ENCODE peak calls at places on chromosomes 12 and 14, in five cellular contexts. One of them, this sample, is unnamed.

GRCh38 chr12:112185093-112185923 is 59.9 kb downstream of the TRAFD1 start:
- DNase-seq in heart left ventricle: no peak
- DNase-seq in fibroblast of the aortic adventitia: no peak
- DNase-seq in mucosa of descending colon: no peak
- DNase-seq in choroid plexus epithelial cell: no peak
- DNase-seq in this sample: no peak

GRCh38 chr12:41966916-41967315 is 177.8 kb downstream of the GXYLT1 start:
- DNase-seq in heart left ventricle: no peak
- DNase-seq in fibroblast of the aortic adventitia: no peak
- DNase-seq in mucosa of descending colon: no peak
- DNase-seq in choroid plexus epithelial cell: no peak
- DNase-seq in this sample: no peak

GRCh38 chr12:92063641-92064040 is 82.0 kb downstream of the BTG1 start:
- DNase-seq in heart left ventricle: no peak
- DNase-seq in fibroblast of the aortic adventitia: no peak
- DNase-seq in mucosa of descending colon: no peak
- DNase-seq in choroid plexus epithelial cell: peak; percentile 61
- DNase-seq in this sample: peak; percentile 48

GRCh38 chr12:25242981-25243764 is 7.6 kb downstream of the KRAS start:
- DNase-seq in heart left ventricle: no peak
- DNase-seq in fibroblast of the aortic adventitia: peak; percentile 59
- DNase-seq in mucosa of descending colon: no peak
- DNase-seq in choroid plexus epithelial cell: no peak
- DNase-seq in this sample: no peak

GRCh38 chr12:132603240-132604107 is 6.9 kb downstream of the LRCOL1 start:
- DNase-seq in heart left ventricle: peak; percentile 4
- DNase-seq in fibroblast of the aortic adventitia: no peak
- DNase-seq in mucosa of descending colon: peak; percentile 39
- DNase-seq in choroid plexus epithelial cell: no peak
- DNase-seq in this sample: no peak

GRCh38 chr12:107415834-107416233 is 269.8 kb upstream of the PWP1 start:
- DNase-seq in heart left ventricle: no peak
- DNase-seq in fibroblast of the aortic adventitia: no peak
- DNase-seq in mucosa of descending colon: no peak
- DNase-seq in choroid plexus epithelial cell: no peak
- DNase-seq in this sample: peak; percentile 58

GRCh38 chr12:15001733-15002471 is 29.1 kb downstream of the PDE6H start:
- DNase-seq in heart left ventricle: peak; percentile 23
- DNase-seq in fibroblast of the aortic adventitia: peak; percentile 44
- DNase-seq in mucosa of descending colon: peak; percentile 58
- DNase-seq in choroid plexus epithelial cell: peak; percentile 50
- DNase-seq in this sample: peak; percentile 9

GRCh38 chr12:124841558-124841945 is 22.1 kb downstream of the SCARB1 start:
- DNase-seq in heart left ventricle: no peak
- DNase-seq in fibroblast of the aortic adventitia: no peak
- DNase-seq in mucosa of descending colon: no peak
- DNase-seq in choroid plexus epithelial cell: no peak
- DNase-seq in this sample: no peak

GRCh38 chr14:72780771-72781170 is 113.1 kb downstream of the DPF3 start:
- DNase-seq in heart left ventricle: no peak
- DNase-seq in fibroblast of the aortic adventitia: peak; percentile 88
- DNase-seq in mucosa of descending colon: no peak
- DNase-seq in choroid plexus epithelial cell: peak; percentile 80
- DNase-seq in this sample: peak; percentile 93

GRCh38 chr12:39426636-39427245 is 16.2 kb downstream of the KIF21A start:
- DNase-seq in heart left ventricle: no peak
- DNase-seq in fibroblast of the aortic adventitia: peak; percentile 30
- DNase-seq in mucosa of descending colon: no peak
- DNase-seq in choroid plexus epithelial cell: no peak
- DNase-seq in this sample: peak; percentile 11

GRCh38 chr12:28088566-28089277 is 101.5 kb upstream of the CCDC91 start:
- DNase-seq in heart left ventricle: no peak
- DNase-seq in fibroblast of the aortic adventitia: peak; percentile 27
- DNase-seq in mucosa of descending colon: no peak
- DNase-seq in choroid plexus epithelial cell: no peak
- DNase-seq in this sample: peak; percentile 43

GRCh38 chr12:131443019-131444000 is 267.6 kb upstream of the SFSWAP start:
- DNase-seq in heart left ventricle: no peak
- DNase-seq in fibroblast of the aortic adventitia: no peak
- DNase-seq in mucosa of descending colon: no peak
- DNase-seq in choroid plexus epithelial cell: no peak
- DNase-seq in this sample: no peak

GRCh38 chr12:27975222-27976136 is 2.9 kb upstream of the PTHLH start:
- DNase-seq in heart left ventricle: peak; percentile 17
- DNase-seq in fibroblast of the aortic adventitia: peak; percentile 72
- DNase-seq in mucosa of descending colon: peak; percentile 46
- DNase-seq in choroid plexus epithelial cell: peak; percentile 72
- DNase-seq in this sample: peak; percentile 54

GRCh38 chr12:46382425-46382973 is 9.9 kb upstream of the SLC38A2 start:
- DNase-seq in heart left ventricle: no peak
- DNase-seq in fibroblast of the aortic adventitia: no peak
- DNase-seq in mucosa of descending colon: peak; percentile 51
- DNase-seq in choroid plexus epithelial cell: no peak
- DNase-seq in this sample: no peak

GRCh38 chr14:68230941-68231717 is 411.6 kb downstream of the RAD51B start:
- DNase-seq in heart left ventricle: no peak
- DNase-seq in fibroblast of the aortic adventitia: peak; percentile 65
- DNase-seq in mucosa of descending colon: no peak
- DNase-seq in choroid plexus epithelial cell: peak; percentile 72
- DNase-seq in this sample: peak; percentile 69

GRCh38 chr12:50221228-50222008 is 54.2 kb upstream of the CERS5 start:
- DNase-seq in heart left ventricle: peak; percentile 15
- DNase-seq in fibroblast of the aortic adventitia: peak; percentile 98
- DNase-seq in mucosa of descending colon: no peak
- DNase-seq in choroid plexus epithelial cell: peak; percentile 94
- DNase-seq in this sample: peak; percentile 97

GRCh38 chr14:105045710-105046326 is 19.4 kb downstream of the GPR132 start:
- DNase-seq in heart left ventricle: peak; percentile 88
- DNase-seq in fibroblast of the aortic adventitia: peak; percentile 80
- DNase-seq in mucosa of descending colon: peak; percentile 91
- DNase-seq in choroid plexus epithelial cell: peak; percentile 82
- DNase-seq in this sample: peak; percentile 96

GRCh38 chr14:105041841-105042765 is 21.2 kb upstream of the CDCA4 start:
- DNase-seq in heart left ventricle: no peak
- DNase-seq in fibroblast of the aortic adventitia: peak; percentile 32
- DNase-seq in mucosa of descending colon: no peak
- DNase-seq in choroid plexus epithelial cell: no peak
- DNase-seq in this sample: no peak

GRCh38 chr14:105042813-105043212 is 21.9 kb upstream of the CDCA4 start:
- DNase-seq in heart left ventricle: no peak
- DNase-seq in fibroblast of the aortic adventitia: no peak
- DNase-seq in mucosa of descending colon: no peak
- DNase-seq in choroid plexus epithelial cell: no peak
- DNase-seq in this sample: no peak

GRCh38 chr14:105046891-105047282 is 18.3 kb downstream of the GPR132 start:
- DNase-seq in heart left ventricle: no peak
- DNase-seq in fibroblast of the aortic adventitia: no peak
- DNase-seq in mucosa of descending colon: no peak
- DNase-seq in choroid plexus epithelial cell: no peak
- DNase-seq in this sample: no peak

DNA sequence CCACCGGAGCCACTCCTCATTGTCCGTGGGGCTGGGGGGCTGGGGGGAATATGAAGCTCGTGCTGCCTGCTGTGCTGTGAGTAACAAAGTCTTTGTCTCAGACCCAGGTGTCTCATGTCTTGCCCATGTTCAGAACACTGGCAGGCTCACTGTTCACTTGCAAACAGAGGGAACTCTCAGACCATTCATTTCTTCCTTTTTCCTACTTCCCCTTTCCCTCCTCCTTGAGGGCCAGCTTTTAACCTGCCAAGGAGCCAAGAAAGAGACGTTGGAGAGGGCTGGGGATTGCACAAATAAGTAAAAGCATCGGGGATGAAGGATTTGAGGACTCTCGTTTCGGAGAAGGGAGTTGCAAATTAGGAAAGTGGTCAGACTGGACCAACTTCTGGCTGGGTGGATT is 21.6 kb downstream of the GPR132 start:
- DNase-seq in heart left ventricle: no peak
- DNase-seq in fibroblast of the aortic adventitia: no peak
- DNase-seq in mucosa of descending colon: no peak
- DNase-seq in choroid plexus epithelial cell: no peak
- DNase-seq in this sample: no peak
- H3K4me3 ChIP-seq in heart left ventricle: no peak overlapping the region
- H3K4me3 ChIP-seq in fibroblast of the aortic adventitia: no peak overlapping the region
- H3K4me3 ChIP-seq in mucosa of descending colon: no peak overlapping the region
- H3K4me3 ChIP-seq in choroid plexus epithelial cell: no peak overlapping the region
- H3K4me3 ChIP-seq in this sample: no peak overlapping the region

GRCh38 chr14:104934380-104934733 is 9.7 kb downstream of the PLD4 start:
- DNase-seq in heart left ventricle: no peak
- DNase-seq in fibroblast of the aortic adventitia: peak; percentile 12
- DNase-seq in mucosa of descending colon: no peak
- DNase-seq in choroid plexus epithelial cell: no peak
- DNase-seq in this sample: no peak
- H3K4me3 ChIP-seq in heart left ventricle: no peak overlapping the region
- H3K4me3 ChIP-seq in fibroblast of the aortic adventitia: peak overlapping the region; percentile 54
- H3K4me3 ChIP-seq in mucosa of descending colon: no peak overlapping the region
- H3K4me3 ChIP-seq in choroid plexus epithelial cell: no peak overlapping the region
- H3K4me3 ChIP-seq in this sample: no peak overlapping the region

DNA sequence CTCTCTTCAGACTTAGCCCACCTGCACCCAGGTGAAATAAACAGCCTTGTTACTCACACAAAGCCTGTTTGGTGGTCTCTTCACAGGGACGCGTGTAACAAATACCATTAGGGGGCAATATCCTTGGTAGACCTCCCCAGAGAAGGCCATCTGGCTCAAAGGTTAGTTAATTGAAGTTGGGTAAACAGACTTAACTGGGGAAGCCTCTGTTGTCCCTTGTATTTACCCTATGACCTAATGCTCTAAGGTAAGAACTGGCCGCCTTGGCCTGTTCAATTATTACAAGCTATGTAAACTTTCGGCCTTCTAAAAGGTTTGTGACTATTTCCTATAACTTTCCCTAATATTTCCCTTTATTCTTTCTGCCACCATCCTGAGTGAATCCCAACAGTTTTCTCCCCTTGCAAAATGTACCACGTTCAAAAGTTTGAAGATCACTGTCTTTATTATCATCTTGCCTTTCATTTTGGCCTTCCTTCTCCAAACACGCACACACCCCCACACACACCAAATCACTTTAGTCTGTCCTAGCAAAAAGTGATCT is 15.3 kb upstream of the LYZ start:
- DNase-seq in heart left ventricle: no peak
- DNase-seq in fibroblast of the aortic adventitia: no peak
- DNase-seq in mucosa of descending colon: no peak
- DNase-seq in choroid plexus epithelial cell: no peak
- DNase-seq in this sample: no peak
- H3K4me3 ChIP-seq in heart left ventricle: no peak overlapping the region
- H3K4me3 ChIP-seq in fibroblast of the aortic adventitia: no peak overlapping the region
- H3K4me3 ChIP-seq in mucosa of descending colon: no peak overlapping the region
- H3K4me3 ChIP-seq in choroid plexus epithelial cell: no peak overlapping the region
- H3K4me3 ChIP-seq in this sample: no peak overlapping the region

DNA sequence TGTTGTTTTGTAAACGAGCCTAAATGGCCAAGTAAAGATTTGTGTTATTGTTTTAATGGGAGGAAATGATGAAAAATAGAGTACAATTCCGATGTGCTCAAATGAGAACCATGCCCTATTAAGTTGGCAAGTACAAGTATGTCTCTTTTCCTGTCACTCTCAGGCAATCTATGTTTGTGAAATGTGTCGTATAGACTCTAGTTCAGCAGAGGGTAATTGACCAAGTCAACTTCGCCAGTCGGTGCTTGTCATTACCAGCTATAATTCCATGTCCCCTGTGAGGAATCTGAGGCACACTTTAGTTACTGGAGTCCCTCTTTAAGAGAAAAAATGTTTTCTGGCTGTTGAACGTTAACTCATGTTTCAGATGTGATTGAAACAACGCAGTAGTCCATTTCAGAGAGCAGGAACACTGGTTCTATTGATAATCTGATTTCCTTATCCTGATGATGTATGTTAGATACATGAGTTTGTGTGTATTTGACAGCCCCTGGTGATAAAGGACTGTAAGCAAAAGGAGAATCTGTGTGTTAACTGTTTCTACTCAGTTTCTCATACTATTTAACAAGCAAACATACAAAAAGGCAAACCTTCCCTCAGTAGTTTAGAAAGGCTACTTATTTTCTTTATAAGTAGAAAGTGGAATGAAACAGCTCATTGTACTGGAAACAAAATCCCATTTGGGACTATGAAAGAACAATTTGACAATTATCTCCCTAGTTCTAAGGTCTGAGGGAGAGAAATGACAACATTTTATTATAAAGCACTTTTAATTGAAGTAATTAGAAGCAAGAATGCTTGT is 161.2 kb upstream of the TRHDE start:
- DNase-seq in heart left ventricle: no peak
- DNase-seq in fibroblast of the aortic adventitia: no peak
- DNase-seq in mucosa of descending colon: no peak
- DNase-seq in choroid plexus epithelial cell: no peak
- DNase-seq in this sample: no peak
- H3K4me3 ChIP-seq in heart left ventricle: no peak overlapping the region
- H3K4me3 ChIP-seq in fibroblast of the aortic adventitia: no peak overlapping the region
- H3K4me3 ChIP-seq in mucosa of descending colon: no peak overlapping the region
- H3K4me3 ChIP-seq in choroid plexus epithelial cell: no peak overlapping the region
- H3K4me3 ChIP-seq in this sample: no peak overlapping the region

GRCh38 chr12:122837306-122838265 is 2.3 kb downstream of the HIP1R start:
- DNase-seq in heart left ventricle: no peak
- DNase-seq in fibroblast of the aortic adventitia: no peak
- DNase-seq in mucosa of descending colon: no peak
- DNase-seq in choroid plexus epithelial cell: no peak
- DNase-seq in this sample: no peak
- H3K4me3 ChIP-seq in heart left ventricle: no peak overlapping the region
- H3K4me3 ChIP-seq in fibroblast of the aortic adventitia: no peak overlapping the region
- H3K4me3 ChIP-seq in mucosa of descending colon: no peak overlapping the region
- H3K4me3 ChIP-seq in choroid plexus epithelial cell: no peak overlapping the region
- H3K4me3 ChIP-seq in this sample: no peak overlapping the region

GRCh38 chr12:4807813-4808212 is 87.6 kb downstream of the GALNT8 start:
- DNase-seq in heart left ventricle: no peak
- DNase-seq in fibroblast of the aortic adventitia: no peak
- DNase-seq in mucosa of descending colon: no peak
- DNase-seq in choroid plexus epithelial cell: no peak
- DNase-seq in this sample: no peak

GRCh38 chr12:4809449-4810218 is 89.4 kb downstream of the GALNT8 start:
- DNase-seq in heart left ventricle: no peak
- DNase-seq in fibroblast of the aortic adventitia: no peak
- DNase-seq in mucosa of descending colon: no peak
- DNase-seq in choroid plexus epithelial cell: no peak
- DNase-seq in this sample: peak; percentile 1

GRCh38 chr12:4809013-4809448 is 88.8 kb downstream of the GALNT8 start:
- DNase-seq in heart left ventricle: no peak
- DNase-seq in fibroblast of the aortic adventitia: no peak
- DNase-seq in mucosa of descending colon: no peak
- DNase-seq in choroid plexus epithelial cell: no peak
- DNase-seq in this sample: no peak

GRCh38 chr12:4812621-4813327 is 92.6 kb downstream of the GALNT8 start:
- DNase-seq in heart left ventricle: no peak
- DNase-seq in fibroblast of the aortic adventitia: no peak
- DNase-seq in mucosa of descending colon: no peak
- DNase-seq in choroid plexus epithelial cell: no peak
- DNase-seq in this sample: no peak

DNA sequence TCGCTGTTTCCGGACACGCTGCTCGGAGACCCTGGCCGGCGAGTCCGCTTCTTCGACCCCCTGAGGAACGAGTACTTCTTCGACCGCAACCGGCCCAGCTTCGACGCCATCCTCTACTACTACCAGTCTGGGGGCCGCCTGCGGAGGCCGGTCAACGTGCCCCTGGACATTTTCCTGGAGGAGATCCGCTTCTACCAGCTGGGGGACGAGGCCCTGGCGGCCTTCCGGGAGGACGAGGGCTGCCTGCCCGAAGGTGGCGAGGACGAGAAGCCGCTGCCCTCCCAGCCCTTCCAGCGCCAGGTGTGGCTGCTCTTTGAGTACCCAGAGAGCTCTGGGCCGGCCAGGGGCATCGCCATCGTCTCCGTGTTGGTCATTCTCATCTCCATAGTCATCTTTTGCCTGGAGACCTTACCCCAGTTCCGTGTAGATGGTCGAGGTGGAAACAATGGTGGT is 90.0 kb downstream of the GALNT8 start:
- DNase-seq in heart left ventricle: no peak
- DNase-seq in fibroblast of the aortic adventitia: no peak
- DNase-seq in mucosa of descending colon: no peak
- DNase-seq in choroid plexus epithelial cell: no peak
- DNase-seq in this sample: no peak
- H3K4me3 ChIP-seq in heart left ventricle: peak overlapping the region; percentile 51
- H3K4me3 ChIP-seq in fibroblast of the aortic adventitia: no peak overlapping the region
- H3K4me3 ChIP-seq in mucosa of descending colon: no peak overlapping the region
- H3K4me3 ChIP-seq in choroid plexus epithelial cell: no peak overlapping the region
- H3K4me3 ChIP-seq in this sample: no peak overlapping the region

This sample was measured in adipocyte.